ENCODE peak calls at places on chromosomes 7 and 10, in nine cellular contexts. V is spleen; T is NCI-H226; D is activated CD4-positive, alpha-beta T cell treated with anti-CD3 and anti-CD28 coated beads, Interleukin-2, amount 10 ng/mL, durations not matched to agents 7 days and 5 days; P is GM12892; F is NCI-H510A; Y is T-cell; A is right cardiac atrium; Z is HT1080. S is an unnamed sample.

GRCh38 chr10:29897999-29898716 is 161.2 kb downstream of the JCAD start:
- DNase-seq in D (no peak), P (no peak), Z (no peak), F (no peak), A (no peak), Y (no peak), T (no peak), V (no peak), S (no peak)

GRCh38 chr10:61130366-61130765 is 186.4 kb upstream of the RHOBTB1 start:
- DNase-seq in T (no peak), D (no peak), P (no peak), A (no peak), F (no peak), Z (no peak), V (no peak), Y (no peak), S (no peak)

GRCh38 chr7:158067219-158067930 is 520.2 kb downstream of the PTPRN2 start:
- DNase-seq in F (no peak), A (peak; percentile 25), T (no peak), D (no peak), P (no peak), Z (no peak), V (peak; percentile 69), Y (no peak), S (no peak)

GRCh38 chr7:132760241-132760616 is 184.0 kb upstream of the PLXNA4 start:
- DNase-seq in V (no peak), F (no peak), Y (no peak), P (no peak), A (no peak), Z (no peak), D (no peak), T (no peak), S (no peak)

GRCh38 chr7:108045669-108046068 is 42.7 kb upstream of the LAMB1 start:
- DNase-seq in P (no peak), V (no peak), F (no peak), A (no peak), Y (no peak), T (peak; percentile 19), Z (no peak), D (no peak), S (no peak)

GRCh38 chr10:60429084-60429849 is 39.6 kb upstream of the ANK3 start:
- DNase-seq in V (no peak), D (no peak), A (no peak), F (no peak), T (peak; percentile 80), Z (no peak), P (no peak), Y (no peak), S (no peak)

GRCh38 chr7:99497771-99498545 is 2.1 kb downstream of the ZNF394 start:
- DNase-seq in T (no peak), Y (no peak), F (no peak), A (no peak), V (no peak), P (no peak), D (no peak), Z (no peak), S (no peak)

GRCh38 chr10:101291254-101292193 is 62.3 kb upstream of the LBX1 start:
- DNase-seq in V (peak; percentile 85), Z (peak; percentile 62), T (no peak), A (peak; percentile 86), F (peak; percentile 64), D (peak; percentile 30), Y (peak; percentile 25), P (peak; percentile 62), S (no peak)

GRCh38 chr10:48655426-48656240 is 29.0 kb upstream of the WDFY4 start:
- DNase-seq in F (peak; percentile 47), P (no peak), A (peak; percentile 90), Y (no peak), D (no peak), V (peak; percentile 90), T (peak; percentile 83), Z (peak; percentile 78), S (peak; percentile 13)

GRCh38 chr10:60139798-60140566 is 233.6 kb upstream of the CCDC6 start:
- DNase-seq in Y (no peak), D (no peak), Z (peak; percentile 49), A (no peak), V (no peak), F (no peak), P (no peak), T (no peak), S (peak; percentile 46)

S was measured in foreskin keratinocyte.